ENCODE peak calls at places on chromosomes 11 and 22, in six cellular contexts. One of them, this sample, is unnamed.

GRCh38 chr11:27839226-27839913 is 139.1 kb upstream of the BDNF start:
- DNase-seq in astrocyte of the spinal cord: peak
- DNase-seq in fibroblast of the aortic adventitia: peak
- DNase-seq in dorsolateral prefrontal cortex: no peak
- DNase-seq in keratinocyte: no peak
- DNase-seq in cardiac muscle cell: no peak
- DNase-seq in this sample: peak

GRCh38 chr11:18737642-18738041 is 11.7 kb upstream of the IGSF22 start:
- DNase-seq in astrocyte of the spinal cord: no peak
- DNase-seq in fibroblast of the aortic adventitia: no peak
- DNase-seq in dorsolateral prefrontal cortex: no peak
- DNase-seq in keratinocyte: no peak
- DNase-seq in cardiac muscle cell: no peak
- DNase-seq in this sample: no peak

GRCh38 chr11:47917643-47918369 is 62.6 kb upstream of the PTPRJ start:
- DNase-seq in astrocyte of the spinal cord: peak
- DNase-seq in fibroblast of the aortic adventitia: peak
- DNase-seq in dorsolateral prefrontal cortex: peak
- DNase-seq in keratinocyte: no peak
- DNase-seq in cardiac muscle cell: peak
- DNase-seq in this sample: peak

GRCh38 chr11:116602637-116602942 is 170.2 kb downstream of the BUD13 start:
- DNase-seq in astrocyte of the spinal cord: no peak
- DNase-seq in fibroblast of the aortic adventitia: peak
- DNase-seq in dorsolateral prefrontal cortex: no peak
- DNase-seq in keratinocyte: no peak
- DNase-seq in cardiac muscle cell: no peak
- DNase-seq in this sample: no peak

GRCh38 chr11:82046778-82047177 is 686.9 kb downstream of the FAM181B start:
- DNase-seq in astrocyte of the spinal cord: peak
- DNase-seq in fibroblast of the aortic adventitia: peak
- DNase-seq in dorsolateral prefrontal cortex: no peak
- DNase-seq in keratinocyte: no peak
- DNase-seq in cardiac muscle cell: no peak
- DNase-seq in this sample: peak

GRCh38 chr22:37267661-37268413 is 14.5 kb upstream of the CYTH4 start:
- DNase-seq in astrocyte of the spinal cord: no peak
- DNase-seq in fibroblast of the aortic adventitia: no peak
- DNase-seq in dorsolateral prefrontal cortex: no peak
- DNase-seq in keratinocyte: no peak
- DNase-seq in cardiac muscle cell: no peak
- DNase-seq in this sample: no peak

GRCh38 chr11:74925281-74925680 is 23.6 kb downstream of the XRRA1 start:
- DNase-seq in astrocyte of the spinal cord: peak
- DNase-seq in fibroblast of the aortic adventitia: peak
- DNase-seq in dorsolateral prefrontal cortex: no peak
- DNase-seq in keratinocyte: no peak
- DNase-seq in cardiac muscle cell: no peak
- DNase-seq in this sample: peak

GRCh38 chr11:44997566-44997965 is 46.9 kb upstream of the TP53I11 start:
- DNase-seq in astrocyte of the spinal cord: no peak
- DNase-seq in fibroblast of the aortic adventitia: no peak
- DNase-seq in dorsolateral prefrontal cortex: no peak
- DNase-seq in keratinocyte: no peak
- DNase-seq in cardiac muscle cell: no peak
- DNase-seq in this sample: no peak

GRCh38 chr11:34234086-34234740 is 123.6 kb downstream of the ABTB2 start:
- DNase-seq in astrocyte of the spinal cord: peak
- DNase-seq in fibroblast of the aortic adventitia: peak
- DNase-seq in dorsolateral prefrontal cortex: no peak
- DNase-seq in keratinocyte: no peak
- DNase-seq in cardiac muscle cell: no peak
- DNase-seq in this sample: peak

DNA sequence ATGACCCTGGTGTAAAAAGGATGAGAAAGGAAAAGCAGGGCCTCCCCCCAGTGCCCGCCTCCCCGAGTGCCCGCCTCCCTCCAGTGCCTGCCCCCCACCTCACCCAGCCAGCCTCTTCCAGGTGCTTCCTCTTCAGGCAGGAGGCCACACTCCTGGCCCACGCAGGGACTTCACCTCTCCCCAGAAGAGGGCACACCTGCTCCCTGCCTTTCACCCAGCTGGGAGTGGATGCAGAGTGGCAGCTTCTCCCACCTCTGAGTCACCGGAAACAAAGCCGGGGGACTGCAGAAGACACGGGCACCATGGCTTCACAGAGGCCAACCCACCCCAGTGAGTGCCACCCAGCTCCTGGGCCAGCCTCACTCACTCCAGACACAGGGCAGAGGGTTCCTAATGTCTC is 16.1 kb downstream of the CPT1A start:
- DNase-seq in astrocyte of the spinal cord: no peak
- DNase-seq in fibroblast of the aortic adventitia: no peak
- DNase-seq in dorsolateral prefrontal cortex: no peak
- DNase-seq in keratinocyte: no peak
- DNase-seq in cardiac muscle cell: peak
- DNase-seq in this sample: no peak
- TF ChIP-seq CTCF in astrocyte of the spinal cord: no peak
- TF ChIP-seq CTCF in fibroblast of the aortic adventitia: no peak
- TF ChIP-seq CTCF in dorsolateral prefrontal cortex: no peak
- TF ChIP-seq CTCF in keratinocyte: peak
- TF ChIP-seq CTCF in cardiac muscle cell: no peak
- TF ChIP-seq CTCF in this sample: no peak

GRCh38 chr11:281486-282161 is 3.4 kb downstream of the NLRP6 start:
- DNase-seq in astrocyte of the spinal cord: no peak
- DNase-seq in fibroblast of the aortic adventitia: no peak
- DNase-seq in dorsolateral prefrontal cortex: peak
- DNase-seq in keratinocyte: no peak
- DNase-seq in cardiac muscle cell: no peak
- DNase-seq in this sample: no peak

GRCh38 chr11:280762-281485 is 2.7 kb downstream of the NLRP6 start:
- DNase-seq in astrocyte of the spinal cord: no peak
- DNase-seq in fibroblast of the aortic adventitia: no peak
- DNase-seq in dorsolateral prefrontal cortex: peak
- DNase-seq in keratinocyte: no peak
- DNase-seq in cardiac muscle cell: no peak
- DNase-seq in this sample: no peak

GRCh38 chr11:278001-278951 is at the start of gene NLRP6:
- DNase-seq in astrocyte of the spinal cord: no peak
- DNase-seq in fibroblast of the aortic adventitia: no peak
- DNase-seq in dorsolateral prefrontal cortex: peak
- DNase-seq in keratinocyte: no peak
- DNase-seq in cardiac muscle cell: no peak
- DNase-seq in this sample: no peak

GRCh38 chr11:279040-279965 is 1.1 kb downstream of the NLRP6 start:
- DNase-seq in astrocyte of the spinal cord: no peak
- DNase-seq in fibroblast of the aortic adventitia: no peak
- DNase-seq in dorsolateral prefrontal cortex: peak
- DNase-seq in keratinocyte: no peak
- DNase-seq in cardiac muscle cell: no peak
- DNase-seq in this sample: no peak

GRCh38 chr11:279966-280761 is 2.0 kb downstream of the NLRP6 start:
- DNase-seq in astrocyte of the spinal cord: peak
- DNase-seq in fibroblast of the aortic adventitia: no peak
- DNase-seq in dorsolateral prefrontal cortex: peak
- DNase-seq in keratinocyte: no peak
- DNase-seq in cardiac muscle cell: peak
- DNase-seq in this sample: peak
- H3K4me3 ChIP-seq in astrocyte of the spinal cord: no peak
- H3K4me3 ChIP-seq in fibroblast of the aortic adventitia: no peak
- H3K4me3 ChIP-seq in dorsolateral prefrontal cortex: peak
- H3K4me3 ChIP-seq in keratinocyte: peak
- H3K4me3 ChIP-seq in cardiac muscle cell: no peak
- H3K4me3 ChIP-seq in this sample: no peak

GRCh38 chr11:62217191-62217748 is 8.8 kb downstream of the SCGB2A1 start:
- DNase-seq in astrocyte of the spinal cord: peak
- DNase-seq in fibroblast of the aortic adventitia: peak
- DNase-seq in dorsolateral prefrontal cortex: no peak
- DNase-seq in keratinocyte: no peak
- DNase-seq in cardiac muscle cell: peak
- DNase-seq in this sample: peak
- TF ChIP-seq CTCF in astrocyte of the spinal cord: peak
- TF ChIP-seq CTCF in fibroblast of the aortic adventitia: peak
- TF ChIP-seq CTCF in dorsolateral prefrontal cortex: no peak
- TF ChIP-seq CTCF in keratinocyte: peak
- TF ChIP-seq CTCF in cardiac muscle cell: peak
- TF ChIP-seq CTCF in this sample: peak

DNA sequence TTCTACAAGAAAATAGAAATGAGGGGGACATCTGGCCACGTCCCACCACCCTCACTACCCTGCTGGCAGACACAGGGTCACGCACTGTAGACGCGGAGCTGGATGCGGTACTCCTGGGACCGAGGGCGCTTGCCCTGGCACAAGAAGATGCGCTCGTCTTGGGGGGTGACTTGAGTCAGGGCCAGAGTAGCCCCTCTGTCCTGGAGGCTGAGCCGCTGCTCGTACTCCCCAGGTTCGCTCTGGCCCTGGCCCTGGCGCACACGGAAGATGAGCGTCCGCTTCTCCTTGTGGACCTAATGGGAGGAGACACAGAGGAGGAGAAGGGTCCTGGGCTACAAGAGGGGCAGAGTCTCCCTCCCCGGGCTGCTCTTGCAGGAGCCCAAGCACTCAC is 2.2 kb downstream of the MCAM start:
- DNase-seq in astrocyte of the spinal cord: no peak
- DNase-seq in fibroblast of the aortic adventitia: no peak
- DNase-seq in dorsolateral prefrontal cortex: no peak
- DNase-seq in keratinocyte: no peak
- DNase-seq in cardiac muscle cell: no peak
- DNase-seq in this sample: no peak
- H3K4me3 ChIP-seq in astrocyte of the spinal cord: no peak
- H3K4me3 ChIP-seq in fibroblast of the aortic adventitia: no peak
- H3K4me3 ChIP-seq in dorsolateral prefrontal cortex: peak
- H3K4me3 ChIP-seq in keratinocyte: no peak
- H3K4me3 ChIP-seq in cardiac muscle cell: no peak
- H3K4me3 ChIP-seq in this sample: no peak

GRCh38 chr11:128953151-128953550 is 10.5 kb upstream of the TP53AIP1 start:
- DNase-seq in astrocyte of the spinal cord: no peak
- DNase-seq in fibroblast of the aortic adventitia: no peak
- DNase-seq in dorsolateral prefrontal cortex: no peak
- DNase-seq in keratinocyte: no peak
- DNase-seq in cardiac muscle cell: no peak
- DNase-seq in this sample: no peak

GRCh38 chr11:128946646-128947045 is 4.0 kb upstream of the TP53AIP1 start:
- DNase-seq in astrocyte of the spinal cord: no peak
- DNase-seq in fibroblast of the aortic adventitia: no peak
- DNase-seq in dorsolateral prefrontal cortex: no peak
- DNase-seq in keratinocyte: no peak
- DNase-seq in cardiac muscle cell: no peak
- DNase-seq in this sample: no peak

GRCh38 chr11:128949791-128950454 is 7.3 kb upstream of the TP53AIP1 start:
- DNase-seq in astrocyte of the spinal cord: no peak
- DNase-seq in fibroblast of the aortic adventitia: no peak
- DNase-seq in dorsolateral prefrontal cortex: no peak
- DNase-seq in keratinocyte: no peak
- DNase-seq in cardiac muscle cell: no peak
- DNase-seq in this sample: peak

GRCh38 chr11:128942807-128943430 is at the start of gene TP53AIP1:
- DNase-seq in astrocyte of the spinal cord: no peak
- DNase-seq in fibroblast of the aortic adventitia: no peak
- DNase-seq in dorsolateral prefrontal cortex: no peak
- DNase-seq in keratinocyte: no peak
- DNase-seq in cardiac muscle cell: no peak
- DNase-seq in this sample: no peak

GRCh38 chr11:128948583-128948982 is 5.9 kb upstream of the TP53AIP1 start:
- DNase-seq in astrocyte of the spinal cord: no peak
- DNase-seq in fibroblast of the aortic adventitia: no peak
- DNase-seq in dorsolateral prefrontal cortex: no peak
- DNase-seq in keratinocyte: no peak
- DNase-seq in cardiac muscle cell: peak
- DNase-seq in this sample: no peak
- TF ChIP-seq CTCF in astrocyte of the spinal cord: peak
- TF ChIP-seq CTCF in fibroblast of the aortic adventitia: no peak
- TF ChIP-seq CTCF in dorsolateral prefrontal cortex: no peak
- TF ChIP-seq CTCF in keratinocyte: peak
- TF ChIP-seq CTCF in cardiac muscle cell: peak
- TF ChIP-seq CTCF in this sample: no peak

This sample was measured in fibroblast of mammary gland.